ENCODE peak calls at places on chromosomes 5 and 9, in four cellular contexts. L, A, H and I are unnamed samples.

GRCh38 chr5:143613329-143613728 is 198.6 kb upstream of the HMHB1 start:
- DNase-seq in A (no peak), H (no peak), L (peak; percentile 37), I (no peak)

GRCh38 chr5:402615-403359 is 40.2 kb upstream of the EXOC3 start:
- DNase-seq in H (no peak), A (no peak), L (peak; percentile 92), I (no peak)

GRCh38 chr5:126988021-126988569 is 42.3 kb downstream of the MARCHF3 start:
- DNase-seq in A (no peak), L (peak; percentile 79), H (no peak), I (no peak)

GRCh38 chr9:123402981-123403509 is 47.0 kb downstream of the CRB2 start:
- DNase-seq in H (no peak), L (no peak), A (no peak), I (no peak)

GRCh38 chr5:58399951-58400350 is 59.9 kb downstream of the PLK2 start:
- DNase-seq in H (no peak), A (no peak), L (no peak), I (no peak)

GRCh38 chr5:61673007-61673735 is 341.1 kb downstream of the ZSWIM6 start:
- DNase-seq in A (no peak), L (peak; percentile 14), H (no peak), I (no peak)

GRCh38 chr9:93262537-93263310 is 78.8 kb downstream of the WNK2 start:
- DNase-seq in H (peak; percentile 51), A (peak; percentile 6), L (no peak), I (no peak)

GRCh38 chr9:137918331-137919094 is 40.9 kb downstream of the CACNA1B start:
- DNase-seq in H (no peak), A (no peak), L (no peak), I (no peak)

GRCh38 chr9:120098584-120098983 is 481.4 kb downstream of the CDK5RAP2 start:
- DNase-seq in A (no peak), L (no peak), H (no peak), I (no peak)

GRCh38 chr5:127867006-127867788 is 164.0 kb downstream of the CCDC192 start:
- DNase-seq in H (no peak), L (peak; percentile 73), A (no peak), I (no peak)

GRCh38 chr9:32590476-32590875 is 17.5 kb upstream of the NDUFB6 start:
- DNase-seq in L (no peak), A (no peak), H (no peak), I (no peak)

GRCh38 chr5:131329187-131329540 is 65.3 kb downstream of the CDC42SE2 start:
- DNase-seq in L (no peak), A (no peak), H (no peak), I (no peak)

GRCh38 chr9:71490810-71491209 is 277.5 kb downstream of the CEMIP2 start:
- DNase-seq in H (no peak), A (no peak), L (peak; percentile 8), I (no peak)

GRCh38 chr5:124783794-124784193 is 37.4 kb upstream of the ZNF608 start:
- DNase-seq in H (no peak), L (no peak), A (no peak), I (no peak)

GRCh38 chr9:16309350-16310271 is 560.9 kb downstream of the BNC2 start:
- DNase-seq in A (no peak), L (no peak), H (peak; percentile 70), I (no peak)

GRCh38 chr9:6029581-6029980 is 14.2 kb upstream of the RANBP6 start:
- DNase-seq in L (no peak), A (no peak), H (no peak), I (no peak)

GRCh38 chr5:171823269-171823668 is 37.7 kb downstream of the SMIM23 start:
- DNase-seq in L (no peak), H (no peak), A (no peak), I (no peak)

GRCh38 chr5:132334812-132335211 is 34.7 kb upstream of the SLC22A5 start:
- DNase-seq in H (no peak), A (no peak), L (no peak), I (no peak)

GRCh38 chr9:96391021-96391765 is 7.7 kb upstream of the SLC35D2 start:
- DNase-seq in A (no peak), H (no peak), L (no peak), I (no peak)

GRCh38 chr5:376951-377325 is 55.4 kb downstream of the AHRR start:
- DNase-seq in H (no peak), L (no peak), A (no peak), I (no peak)

GRCh38 chr5:111945535-111945934 is 188.5 kb upstream of the NREP start:
- DNase-seq in A (no peak), H (no peak), L (no peak), I (no peak)

GRCh38 chr9:876425-876824 is 34.9 kb downstream of the DMRT1 start:
- DNase-seq in A (no peak), L (no peak), H (no peak), I (no peak)

GRCh38 chr5:56440871-56441740 is 208.0 kb upstream of the ANKRD55 start:
- DNase-seq in L (no peak), A (no peak), H (no peak), I (no peak)

GRCh38 chr5:89697581-89697980 is 712.0 kb downstream of the CETN3 start:
- DNase-seq in L (no peak), A (no peak), H (no peak), I (no peak)

GRCh38 chr5:176802116-176802784 is 8.1 kb upstream of the UNC5A start:
- DNase-seq in H (no peak), L (no peak), A (no peak), I (no peak)

GRCh38 chr9:29214162-29214520 is 1640.9 kb upstream of the C9orf72 start:
- DNase-seq in L (no peak), H (no peak), A (no peak), I (no peak)

GRCh38 chr5:89756955-89757354 is 652.6 kb downstream of the CETN3 start:
- DNase-seq in H (peak; percentile 31), A (no peak), L (no peak), I (no peak)

GRCh38 chr5:142826741-142827492 is 56.7 kb downstream of the ARHGAP26 start:
- DNase-seq in H (no peak), L (peak; percentile 29), A (no peak), I (peak; percentile 81)

GRCh38 chr5:168288349-168289245 is 2.8 kb upstream of the WWC1 start:
- DNase-seq in L (no peak), H (no peak), A (no peak), I (no peak)

GRCh38 chr9:90814355-90814754 is 12.7 kb downstream of the SYK start:
- DNase-seq in H (no peak), A (no peak), L (no peak), I (no peak)

GRCh38 chr9:677461-678097 is 163.9 kb upstream of the DMRT1 start:
- DNase-seq in L (no peak), A (no peak), H (no peak), I (no peak)

GRCh38 chr9:70389642-70390266 is 24.7 kb downstream of the KLF9 start:
- DNase-seq in H (peak; percentile 37), L (no peak), A (peak; percentile 43), I (no peak)

GRCh38 chr5:3593771-3594513 is 1.7 kb upstream of the IRX1 start:
- DNase-seq in L (no peak), A (no peak), H (no peak), I (no peak)

GRCh38 chr5:3590967-3591900 is 4.4 kb upstream of the IRX1 start:
- DNase-seq in L (no peak), H (no peak), A (no peak), I (no peak)

GRCh38 chr5:3590253-3590966 is 5.2 kb upstream of the IRX1 start:
- DNase-seq in L (no peak), A (no peak), H (no peak), I (no peak)

GRCh38 chr5:3594514-3595101 is 1.0 kb upstream of the IRX1 start:
- DNase-seq in A (no peak), H (no peak), L (no peak), I (no peak)

DNA sequence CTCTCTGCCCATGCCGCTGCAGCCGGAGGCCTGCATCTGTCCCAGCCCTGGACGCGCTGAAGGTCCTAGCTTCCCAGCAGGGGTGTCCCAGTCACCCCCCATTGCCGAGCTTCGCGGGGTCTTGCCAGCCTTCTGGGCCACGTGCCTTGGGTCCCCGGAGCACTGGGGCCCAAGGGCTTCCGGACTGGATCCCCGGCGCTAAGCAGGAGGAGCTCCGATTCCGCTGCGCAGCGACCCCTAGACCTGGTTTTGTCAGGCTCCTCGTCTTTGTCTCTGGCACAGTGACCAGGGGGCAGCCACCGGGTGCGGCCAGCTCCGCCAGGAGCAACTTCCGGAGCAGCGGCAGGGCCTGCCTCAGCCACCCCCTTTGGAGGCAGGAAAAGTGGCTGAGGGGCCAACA is 3.3 kb upstream of the IRX1 start:
- DNase-seq in A (no peak), L (no peak), H (no peak), I (no peak)
- TF ChIP-seq CTCF in A (no peak), L (no peak), H (no peak), I (no peak)

DNA sequence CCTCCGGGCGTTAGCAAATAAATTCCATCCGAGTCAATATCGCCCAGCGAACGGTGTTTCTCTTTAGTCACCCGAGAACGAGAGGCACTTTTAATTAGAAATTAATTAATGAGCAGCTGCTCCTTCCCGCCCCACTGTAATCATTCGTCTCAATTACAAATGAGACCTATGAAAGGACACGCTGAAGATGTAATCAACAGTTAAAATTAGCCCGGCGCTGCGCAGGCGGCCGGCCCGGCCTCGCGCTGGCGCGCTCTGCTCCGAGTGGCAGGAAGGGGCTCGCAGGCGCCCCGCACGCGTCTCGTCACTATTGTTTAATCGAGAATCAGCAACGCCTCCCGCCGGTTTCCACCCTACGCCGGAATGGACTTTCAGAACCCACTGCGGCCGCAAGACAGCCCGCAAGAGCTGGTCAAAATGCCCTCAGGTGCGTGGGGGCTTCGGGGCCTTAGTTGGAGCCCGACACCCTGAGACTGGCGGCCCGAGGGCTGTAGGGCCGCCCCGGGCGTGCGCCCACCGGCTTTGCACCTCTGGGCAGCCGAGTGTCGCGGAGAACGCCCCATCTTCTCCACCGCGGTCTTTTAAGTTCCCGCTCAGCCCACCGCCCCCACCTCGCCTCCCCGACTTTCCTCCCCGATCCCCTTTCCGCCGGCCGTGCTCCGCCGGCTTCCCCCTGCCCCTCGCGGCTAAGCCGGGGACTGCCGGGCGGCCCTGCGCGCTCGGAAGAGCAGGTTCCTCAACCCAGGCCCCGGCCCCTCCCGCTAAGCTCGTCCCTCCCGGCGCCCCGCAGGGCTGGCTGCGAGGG is 597 bp upstream of the IRX4 start:
- DNase-seq in A (no peak), L (no peak), H (peak; percentile 58), I (no peak)
- TF ChIP-seq CTCF in A (no peak), L (no peak), H (peak; percentile 15), I (no peak)

DNA sequence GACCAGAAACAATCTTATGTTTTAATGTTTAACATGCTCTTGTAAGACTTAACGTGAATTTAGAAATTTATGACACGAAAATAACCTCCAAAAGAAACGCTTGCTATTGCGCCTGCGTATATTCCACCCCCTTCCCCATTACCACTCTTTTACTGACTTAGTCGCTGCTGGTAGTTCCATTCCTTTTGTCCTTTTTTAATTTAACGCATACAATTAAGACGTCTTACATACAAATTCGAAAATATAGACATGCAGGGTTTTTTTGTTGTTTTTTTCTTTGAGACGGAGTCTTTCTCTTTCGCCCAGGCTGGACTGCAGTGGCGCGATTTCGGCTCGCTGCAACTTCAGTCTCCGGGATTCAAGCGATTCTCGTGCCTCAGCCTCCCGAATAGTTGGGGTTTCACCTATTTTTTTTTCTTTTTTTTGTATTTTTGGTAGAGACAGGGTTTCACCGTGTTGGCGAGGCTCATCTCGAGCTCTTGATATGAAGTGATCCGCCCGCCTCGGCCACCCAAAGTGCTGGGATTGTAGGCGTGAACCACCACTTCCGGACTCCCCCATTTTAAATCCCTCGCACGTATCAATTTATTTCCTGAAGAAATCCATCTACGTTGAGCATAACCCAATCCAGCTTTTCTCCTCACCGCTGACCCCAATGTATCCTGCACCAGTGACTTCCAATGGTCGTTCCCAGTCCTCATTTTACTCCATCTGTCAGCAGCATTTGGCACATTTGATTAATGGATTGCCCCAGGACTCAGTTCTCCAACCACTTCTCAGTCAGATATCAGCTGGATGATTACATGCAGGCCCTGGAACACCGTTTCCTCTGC is 678 bp upstream of the MED7 start:
- DNase-seq in H (peak; percentile 75), L (peak; percentile 71), A (peak; percentile 48), I (no peak)
- TF ChIP-seq CTCF in H (no peak), L (no peak), A (no peak), I (no peak)

GRCh38 chr9:99803694-99804093 is 18.0 kb upstream of the NR4A3 start:
- DNase-seq in A (no peak), L (no peak), H (no peak), I (no peak)
- TF ChIP-seq CTCF in A (no peak), L (no peak), H (no peak), I (no peak)